ENCODE peak calls at places on chromosomes 16 and 17, in nine cellular contexts. P is GM23338, S is Karpas-422, B is GM23248, D is OCI-LY7, T is MM.1S, A is PC-3, L is PC-9, F is HCT116. R is an unnamed sample. For H3K4me1 and H3K9me2, the result is how much of the 10 kb centered on the place peaks cover.

GRCh38 chr16:85306793-85307551 is 194.7 kb upstream of the CIBAR2 start:
- DNase-seq in L (no peak), A (no peak), F (no peak), P (no peak), S (no peak), T (peak), D (peak), B (no peak), R (no peak)

GRCh38 chr17:19886116-19886515 is 18.4 kb upstream of the ULK2 start:
- DNase-seq in B (no peak), F (no peak), A (no peak), S (no peak), L (no peak), T (no peak), P (no peak), D (no peak), R (no peak)

GRCh38 chr17:17823433-17824118 is 13.2 kb downstream of the SREBF1 start:
- DNase-seq in S (peak), L (peak), B (peak), A (peak), D (peak), T (peak), F (peak), P (peak), R (peak)

GRCh38 chr16:68003031-68003430 is 3.7 kb upstream of the DPEP2 start:
- DNase-seq in D (no peak), L (no peak), S (no peak), A (no peak), T (no peak), B (peak), F (no peak), P (no peak), R (no peak)

GRCh38 chr17:79988163-79988971 is 47.3 kb downstream of the TBC1D16 start:
- DNase-seq in B (peak), F (peak), T (no peak), D (no peak), A (peak), P (no peak), S (no peak), L (peak), R (no peak)

GRCh38 chr16:1789643-1790045 is 3.9 kb downstream of the IGFALS start:
- DNase-seq in B (no peak), A (no peak), P (no peak), S (no peak), T (no peak), L (no peak), D (no peak), F (no peak), R (no peak)

GRCh38 chr17:44990994-44991393 is 22.9 kb upstream of the C1QL1 start:
- DNase-seq in A (peak), F (no peak), S (no peak), T (no peak), L (no peak), P (no peak), D (no peak), B (no peak), R (no peak)

GRCh38 chr16:20865420-20866126 is 34.6 kb downstream of the DCUN1D3 start:
- DNase-seq in B (peak), S (no peak), T (no peak), P (no peak), A (peak), D (no peak), F (peak), L (no peak), R (no peak)

GRCh38 chr17:21283482-21284318 is 811 bp upstream of the MAP2K3 start:
- DNase-seq in S (peak), B (peak), P (peak), A (peak), L (peak), F (peak), D (no peak), T (no peak), R (peak)

GRCh38 chr17:36980281-36980761 is 31.6 kb downstream of the AATF start:
- DNase-seq in D (no peak), B (peak), L (no peak), T (no peak), A (peak), P (peak), S (no peak), F (no peak), R (no peak)

GRCh38 chr17:43696891-43697290 is 35.2 kb upstream of the MEOX1 start:
- DNase-seq in T (no peak), P (no peak), B (no peak), L (no peak), D (no peak), F (no peak), A (no peak), S (no peak), R (no peak)

GRCh38 chr17:47850692-47851573 is at the start of gene SP6:
- DNase-seq in S (peak), B (peak), P (peak), D (no peak), A (peak), F (peak), T (peak), L (peak), R (peak)

GRCh38 chr16:528111-529011 is 849 bp downstream of the CAPN15 start:
- DNase-seq in F (no peak), P (peak), B (peak), L (peak), S (peak), D (peak), A (peak), T (peak), R (peak)

GRCh38 chr17:66943484-66943883 is 21.0 kb upstream of the CACNG4 start:
- DNase-seq in D (no peak), F (no peak), P (no peak), A (no peak), L (no peak), B (no peak), S (no peak), T (no peak), R (no peak)

GRCh38 chr17:66947311-66947710 is 17.2 kb upstream of the CACNG4 start:
- DNase-seq in S (no peak), P (no peak), B (no peak), D (no peak), L (no peak), F (no peak), A (no peak), T (no peak), R (no peak)

GRCh38 chr17:66946251-66946650 is 18.3 kb upstream of the CACNG4 start:
- DNase-seq in B (no peak), D (no peak), F (no peak), T (no peak), L (no peak), P (no peak), A (no peak), S (no peak), R (no peak)

GRCh38 chr17:66944365-66945203 is 19.9 kb upstream of the CACNG4 start:
- DNase-seq in P (peak), F (no peak), D (no peak), S (no peak), T (no peak), B (peak), L (peak), A (peak), R (peak)

GRCh38 chr17:66945451-66945850 is 19.1 kb upstream of the CACNG4 start:
- DNase-seq in F (no peak), A (no peak), S (no peak), P (no peak), L (no peak), T (no peak), B (peak), D (no peak), R (no peak)
- H3K4me1 ChIP-seq in F (under half), A (under half), S (under half), P (under half), L (half or more), T (under half), B (under half), D (under half), R (under half)

DNA sequence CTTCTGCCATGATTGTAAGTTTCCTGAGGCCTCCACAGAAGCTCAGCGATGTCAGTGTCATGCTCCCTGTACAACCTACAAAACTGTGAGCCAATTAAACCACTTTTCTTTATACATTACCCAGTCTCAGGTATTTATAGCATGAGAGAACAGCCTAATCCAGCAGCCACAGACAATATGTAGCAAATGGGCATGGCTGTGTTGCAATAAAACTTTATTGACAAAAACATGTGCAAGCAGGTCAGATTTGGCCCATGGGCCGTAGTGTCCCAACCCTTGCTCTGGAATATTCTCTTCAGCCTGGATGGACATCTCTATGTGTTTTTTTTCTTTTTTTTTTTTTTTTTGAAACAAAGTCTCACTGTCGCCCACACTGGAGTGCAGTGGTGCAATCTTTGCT is 60.9 kb upstream of the EEF2KMT start:
- DNase-seq in L (no peak), D (no peak), T (no peak), A (no peak), F (no peak), P (no peak), B (no peak), S (no peak), R (no peak)
- H3K9me2 ChIP-seq in L (under half), D (under half), T (under half), A (under half), F (under half), P (under half), B (under half), S (under half), R (under half)

DNA sequence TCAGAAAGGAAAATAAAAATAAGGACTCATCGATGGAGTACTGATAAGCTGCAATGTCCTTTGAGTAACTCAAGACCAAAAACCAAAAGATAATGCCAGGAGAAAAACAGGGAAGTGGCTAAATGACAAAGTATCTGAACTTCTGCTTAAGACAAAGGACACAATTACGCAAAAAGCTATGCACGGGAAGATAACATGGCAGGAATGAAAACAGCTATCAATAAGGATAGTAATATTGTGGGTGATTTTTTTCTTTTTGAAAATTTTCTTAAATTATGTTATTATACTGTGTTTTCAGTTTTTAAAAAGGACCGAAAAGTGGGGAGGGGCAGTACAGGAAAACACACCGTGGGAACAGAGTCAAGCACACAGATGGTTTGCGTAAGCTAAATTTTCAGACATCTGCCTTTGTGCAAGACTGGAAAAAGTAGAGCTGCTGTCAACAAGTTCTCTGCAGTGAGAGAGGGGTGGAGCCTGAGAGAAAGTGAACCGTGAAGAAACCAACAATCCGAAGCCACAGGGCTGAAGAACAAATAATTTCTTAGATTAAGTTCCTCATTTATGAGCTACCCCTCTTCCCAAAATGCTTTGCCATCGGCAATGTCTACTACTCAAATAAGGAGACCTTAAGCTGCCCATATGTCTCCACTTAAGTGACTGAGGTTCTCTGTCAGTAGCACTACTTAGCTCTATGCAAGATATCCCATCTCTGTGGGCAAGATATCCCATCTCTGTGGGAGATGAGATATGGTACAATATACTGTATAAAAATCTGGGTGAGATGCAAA is 99.9 kb upstream of the CORO6 start:
- DNase-seq in L (no peak), P (no peak), D (peak), B (peak), F (no peak), S (peak), T (peak), A (no peak), R (peak)
- H3K4me1 ChIP-seq in L (under half), P (under half), D (half or more), B (under half), F (under half), S (half or more), T (under half), A (under half), R (under half)

DNA sequence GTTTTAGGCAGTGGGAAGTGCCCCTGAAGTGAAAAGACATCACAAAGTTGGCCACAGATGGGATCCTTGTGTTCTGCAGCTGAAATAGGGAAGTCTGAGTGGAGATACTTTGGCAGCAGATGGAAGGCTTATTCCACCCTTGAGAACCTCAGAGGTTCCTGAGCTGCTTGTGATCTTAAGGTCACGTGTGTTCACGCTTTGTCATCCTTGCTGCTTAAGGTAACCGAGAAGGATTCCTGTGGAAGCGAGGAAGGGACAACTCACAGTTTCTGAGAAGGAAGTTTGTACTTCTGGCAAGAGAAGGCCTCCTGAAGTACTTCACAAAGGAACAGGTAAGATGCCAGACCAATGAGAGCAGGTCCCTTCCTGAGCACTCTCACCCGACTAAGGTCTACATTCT is 12.2 kb downstream of the ADAP2 start:
- DNase-seq in T (no peak), F (no peak), S (no peak), A (no peak), D (no peak), B (no peak), L (no peak), P (no peak), R (no peak)
- H3K9me2 ChIP-seq in T (under half), F (under half), S (under half), A (under half), D (under half), B (under half), L (under half), P (under half), R (under half)

DNA sequence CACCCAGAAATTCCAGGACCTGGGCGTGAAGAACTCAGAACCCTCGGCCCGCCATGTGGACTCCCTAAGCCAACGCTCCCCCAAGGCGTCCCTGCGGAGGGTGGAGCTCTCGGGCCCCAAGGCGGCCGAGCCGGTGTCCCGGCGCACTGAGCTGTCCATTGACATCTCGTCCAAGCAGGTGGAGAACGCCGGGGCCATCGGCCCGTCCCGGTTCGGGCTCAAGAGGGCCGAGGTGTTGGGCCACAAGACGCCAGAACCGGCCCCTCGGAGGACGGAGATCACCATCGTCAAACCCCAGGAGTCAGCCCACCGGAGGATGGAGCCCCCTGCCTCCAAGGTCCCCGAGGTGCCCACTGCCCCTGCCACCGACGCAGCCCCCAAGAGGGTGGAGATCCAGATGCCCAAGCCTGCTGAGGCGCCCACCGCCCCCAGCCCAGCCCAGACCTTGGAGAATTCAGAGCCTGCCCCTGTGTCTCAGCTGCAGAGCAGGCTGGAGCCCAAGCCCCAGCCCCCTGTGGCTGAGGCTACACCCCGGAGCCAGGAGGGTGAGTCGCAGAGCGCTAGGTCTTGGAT is 261.5 kb downstream of the SEC14L1 start:
- DNase-seq in S (no peak), T (no peak), A (no peak), D (no peak), B (no peak), L (no peak), F (no peak), P (no peak), R (no peak)
- H3K4me1 ChIP-seq in S (under half), T (under half), A (under half), D (half or more), B (under half), L (under half), F (under half), P (under half), R (under half)

GRCh38 chr16:47586121-47586520 is 125.0 kb downstream of the PHKB start:
- DNase-seq in B (no peak), S (no peak), A (no peak), F (no peak), T (no peak), L (no peak), P (no peak), D (no peak), R (no peak)
- H3K9me2 ChIP-seq in B (under half), S (under half), A (under half), F (under half), T (under half), L (under half), P (under half), D (under half), R (under half)

GRCh38 chr17:81043725-81044427 is 8.9 kb downstream of the BAIAP2 start:
- DNase-seq in A (peak), D (no peak), B (no peak), S (no peak), L (peak), F (peak), T (no peak), P (peak), R (peak)
- H3K4me1 ChIP-seq in A (half or more), D (under half), B (under half), S (under half), L (half or more), F (half or more), T (under half), P (under half), R (under half)

GRCh38 chr17:75457047-75457654 is 716 bp downstream of the TMEM94 start:
- DNase-seq in F (no peak), A (peak), D (peak), T (no peak), P (peak), B (peak), S (peak), L (no peak), R (peak)

GRCh38 chr17:75454193-75454592 is 2.2 kb upstream of the TMEM94 start:
- DNase-seq in B (no peak), A (peak), L (no peak), T (no peak), F (no peak), D (peak), S (peak), P (no peak), R (no peak)

GRCh38 chr17:75455896-75456416 is 479 bp upstream of the TMEM94 start:
- DNase-seq in P (no peak), D (no peak), S (no peak), A (no peak), L (no peak), B (no peak), T (no peak), F (no peak), R (peak)

GRCh38 chr17:75459246-75459589 is 2.8 kb downstream of the TMEM94 start:
- DNase-seq in B (no peak), A (no peak), L (no peak), T (no peak), P (no peak), S (no peak), D (no peak), F (no peak), R (no peak)

GRCh38 chr17:75456417-75457046 is at the start of gene TMEM94:
- DNase-seq in S (peak), B (peak), T (peak), L (peak), D (peak), A (peak), P (peak), F (peak), R (peak)
- H3K9me2 ChIP-seq in S (under half), B (under half), T (under half), L (under half), D (under half), A (under half), P (under half), F (under half), R (under half)